ENCODE peak calls at places on chromosomes 13 and 19, in eight cellular contexts. H is MM.1S, K is HCT116, Q is Karpas-422, R is keratinocyte, O is IMR-90, L is PC-3, J is PC-9. X is an unnamed sample. For H3K4me1, the result is how much of the 10 kb centered on the place peaks cover.

GRCh38 chr13:84418041-84418440 is 535.8 kb upstream of the SLITRK1 start:
- DNase-seq in H (no peak), K (no peak), Q (no peak), R (no peak), O (no peak), L (no peak), J (no peak), X (no peak)

GRCh38 chr19:19258589-19259338 is 14.3 kb downstream of the TM6SF2 start:
- DNase-seq in H (no peak), K (no peak), Q (no peak), R (no peak), O (no peak), L (no peak), J (no peak), X (no peak)

GRCh38 chr13:26557393-26558073 is at the start of gene WASF3:
- DNase-seq in H (peak), K (peak), Q (no peak), R (no peak), O (peak), L (peak), J (peak), X (no peak)

GRCh38 chr13:35887028-35887666 is 244.0 kb downstream of the DCLK1 start:
- DNase-seq in H (no peak), K (no peak), Q (no peak), R (no peak), O (no peak), L (no peak), J (no peak), X (no peak)

GRCh38 chr13:33855371-33855895 is 37.5 kb downstream of the RFC3 start:
- DNase-seq in H (no peak), K (no peak), Q (peak), R (no peak), O (no peak), L (no peak), J (no peak), X (no peak)

GRCh38 chr19:53621885-53622710 is 9.7 kb upstream of the DPRX start:
- DNase-seq in H (no peak), K (no peak), Q (no peak), R (no peak), O (no peak), L (no peak), J (no peak), X (no peak)

GRCh38 chr13:33633701-33634525 is 184.0 kb upstream of the RFC3 start:
- DNase-seq in H (no peak), K (no peak), Q (no peak), R (peak), O (peak), L (peak), J (no peak), X (no peak)

GRCh38 chr19:6211632-6212402 is 68.0 kb downstream of the MLLT1 start:
- DNase-seq in H (no peak), K (no peak), Q (no peak), R (no peak), O (no peak), L (no peak), J (no peak), X (no peak)

GRCh38 chr19:30682576-30683536 is 310.7 kb downstream of the ZNF536 start:
- DNase-seq in H (peak), K (peak), Q (peak), R (no peak), O (peak), L (peak), J (peak), X (peak)

GRCh38 chr13:86757236-86757978 is 913.8 kb upstream of the SLITRK5 start:
- DNase-seq in H (peak), K (no peak), Q (no peak), R (no peak), O (no peak), L (peak), J (no peak), X (peak)

GRCh38 chr19:5627395-5627904 is 4.6 kb downstream of the SAFB start:
- DNase-seq in H (no peak), K (no peak), Q (peak), R (no peak), O (peak), L (no peak), J (no peak), X (no peak)

GRCh38 chr13:35163674-35164073 is 221.6 kb downstream of the NBEA start:
- DNase-seq in H (peak), K (no peak), Q (no peak), R (no peak), O (no peak), L (no peak), J (no peak), X (no peak)

GRCh38 chr19:38734426-38735256 is 9.6 kb downstream of the CAPN12 start:
- DNase-seq in H (peak), K (no peak), Q (peak), R (no peak), O (no peak), L (peak), J (peak), X (no peak)

GRCh38 chr13:101514695-101515275 is 62.3 kb downstream of the ITGBL1 start:
- DNase-seq in H (peak), K (peak), Q (peak), R (no peak), O (peak), L (peak), J (peak), X (peak)

GRCh38 chr19:36773223-36773579 is 594 bp upstream of the ZNF850 start:
- DNase-seq in H (no peak), K (no peak), Q (no peak), R (no peak), O (no peak), L (no peak), J (no peak), X (no peak)

GRCh38 chr13:22944378-22944777 is 236.4 kb upstream of the SGCG start:
- DNase-seq in H (no peak), K (no peak), Q (peak), R (no peak), O (no peak), L (peak), J (no peak), X (no peak)

GRCh38 chr13:101447852-101448251 is 4.6 kb upstream of the ITGBL1 start:
- DNase-seq in H (no peak), K (no peak), Q (no peak), R (no peak), O (peak), L (no peak), J (no peak), X (no peak)

GRCh38 chr13:37148501-37148900 is 43.0 kb upstream of the CSNK1A1L start:
- DNase-seq in H (no peak), K (no peak), Q (no peak), R (no peak), O (no peak), L (no peak), J (no peak), X (no peak)

GRCh38 chr19:35236638-35237400 is 8.3 kb upstream of the FAM187B start:
- DNase-seq in H (peak), K (no peak), Q (peak), R (no peak), O (no peak), L (peak), J (no peak), X (no peak)

GRCh38 chr13:102198418-102199322 is 203.2 kb downstream of the FGF14 start:
- DNase-seq in H (no peak), K (no peak), Q (no peak), R (no peak), O (peak), L (peak), J (no peak), X (no peak)

GRCh38 chr19:4292515-4292914 is 9.7 kb downstream of the TMIGD2 start:
- DNase-seq in H (no peak), K (no peak), Q (no peak), R (no peak), O (no peak), L (no peak), J (no peak), X (no peak)

GRCh38 chr19:35249848-35250711 is 1.3 kb downstream of the LSR start:
- DNase-seq in H (no peak), K (no peak), Q (no peak), R (no peak), O (no peak), L (no peak), J (no peak), X (no peak)

GRCh38 chr13:43354147-43354945 is 331.0 kb downstream of the DNAJC15 start:
- DNase-seq in H (no peak), K (no peak), Q (no peak), R (no peak), O (no peak), L (no peak), J (no peak), X (no peak)

GRCh38 chr19:46610413-46610775 is 9.3 kb downstream of the CALM3 start:
- DNase-seq in H (no peak), K (no peak), Q (no peak), R (no peak), O (no peak), L (no peak), J (no peak), X (no peak)

GRCh38 chr19:29044037-29044436 is 168.9 kb downstream of the UQCRFS1 start:
- DNase-seq in H (no peak), K (no peak), Q (no peak), R (no peak), O (no peak), L (no peak), J (no peak), X (no peak)

GRCh38 chr19:9757544-9758501 is 10.7 kb downstream of the ZNF846 start:
- DNase-seq in H (no peak), K (no peak), Q (no peak), R (no peak), O (no peak), L (no peak), J (no peak), X (no peak)

GRCh38 chr13:25095862-25096453 is at the start of gene PABPC3:
- DNase-seq in H (no peak), K (no peak), Q (no peak), R (no peak), O (no peak), L (no peak), J (no peak), X (no peak)

GRCh38 chr13:42395066-42395821 is 123.3 kb downstream of the AKAP11 start:
- DNase-seq in H (no peak), K (no peak), Q (no peak), R (no peak), O (no peak), L (no peak), J (no peak), X (peak)

GRCh38 chr19:44499962-44500949 is at the start of gene ZNF180:
- DNase-seq in H (peak), K (peak), Q (peak), R (peak), O (peak), L (peak), J (peak), X (peak)

GRCh38 chr19:1672038-1672768 is 19.8 kb upstream of the TCF3 start:
- DNase-seq in H (peak), K (no peak), Q (peak), R (no peak), O (peak), L (peak), J (peak), X (peak)
- H3K4me2 ChIP-seq in H (peak), K (peak), Q (peak), R (peak), O (peak), L (peak), J (peak), X (peak)

DNA sequence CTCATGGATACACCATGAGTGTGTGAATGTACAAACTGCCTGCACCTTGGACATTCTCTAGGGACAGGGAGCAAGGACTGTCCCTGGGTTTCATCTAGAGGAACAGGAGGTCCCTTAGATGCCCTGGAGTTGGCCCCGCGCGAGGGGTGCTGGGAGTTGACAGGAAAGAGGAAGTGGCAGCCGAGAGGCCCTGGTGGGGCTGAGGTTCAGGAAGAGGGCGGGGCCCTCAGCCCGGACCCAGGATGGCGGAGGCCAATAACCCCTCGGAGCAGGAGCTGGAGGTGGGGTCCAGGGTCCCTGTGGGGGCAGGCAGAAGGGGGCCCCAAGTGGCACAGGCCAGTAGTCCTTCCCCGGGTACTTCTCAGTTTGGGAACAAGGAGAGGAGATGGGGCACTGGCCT is 6.9 kb downstream of the PKN1 start:
- DNase-seq in H (peak), K (no peak), Q (peak), R (no peak), O (no peak), L (no peak), J (no peak), X (peak)
- H3K4me1 ChIP-seq in H (under half), K (under half), Q (under half), R (under half), O (under half), L (under half), J (under half), X (under half)

GRCh38 chr13:45206340-45206739 is 5.5 kb upstream of the KCTD4 start:
- DNase-seq in H (no peak), K (peak), Q (no peak), R (peak), O (peak), L (peak), J (no peak), X (no peak)
- H3K4me2 ChIP-seq in H (no peak), K (peak), Q (no peak), R (peak), O (peak), L (peak), J (peak), X (no peak)

DNA sequence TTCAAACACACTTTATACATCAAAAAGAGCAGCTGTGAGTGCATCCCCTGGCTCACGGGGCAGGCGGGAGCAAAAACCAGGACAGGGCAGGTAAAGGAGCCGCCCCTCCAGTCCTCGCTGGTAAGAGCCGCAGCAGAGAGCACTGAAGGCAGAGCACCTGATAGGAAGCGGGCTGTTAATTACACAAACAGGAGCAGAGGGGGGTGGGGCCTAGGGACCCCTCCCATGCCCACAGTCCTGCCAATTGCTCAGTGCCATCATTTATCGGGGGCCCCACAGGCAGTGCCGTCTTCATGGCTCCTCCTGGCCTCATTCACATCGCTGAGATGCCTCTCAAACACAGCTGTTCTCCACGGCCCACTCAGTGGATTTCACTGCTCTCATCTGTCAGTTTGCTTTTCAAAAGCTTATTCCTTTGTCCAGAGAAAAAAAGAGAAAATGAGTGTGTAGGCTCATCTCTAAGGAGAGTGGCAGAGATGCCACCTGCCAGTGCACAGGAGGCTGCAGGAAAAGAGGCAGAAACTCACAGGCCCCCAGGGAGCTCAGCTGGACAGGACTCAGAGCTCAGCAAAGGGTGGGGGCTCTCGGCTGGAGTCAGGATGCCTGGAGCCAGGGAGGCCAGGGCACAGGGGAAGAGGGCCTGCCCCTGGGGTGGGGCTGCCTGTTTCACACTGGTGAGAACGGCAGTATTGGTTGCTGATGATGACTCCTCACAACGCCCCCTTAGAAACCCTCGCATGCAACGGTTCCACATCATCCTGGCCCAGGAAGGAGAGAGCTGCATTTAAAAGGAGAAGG is 174.6 kb downstream of the COL4A1 start:
- DNase-seq in H (no peak), K (no peak), Q (no peak), R (no peak), O (peak), L (no peak), J (no peak), X (no peak)
- H3K4me1 ChIP-seq in H (under half), K (under half), Q (under half), R (under half), O (under half), L (under half), J (under half), X (under half)

GRCh38 chr19:33159893-33160292 is 28.0 kb downstream of the WDR88 start:
- DNase-seq in H (no peak), K (no peak), Q (no peak), R (no peak), O (no peak), L (no peak), J (no peak), X (no peak)

GRCh38 chr19:33161201-33161600 is 29.3 kb downstream of the WDR88 start:
- DNase-seq in H (no peak), K (no peak), Q (no peak), R (no peak), O (no peak), L (no peak), J (no peak), X (no peak)

GRCh38 chr19:33158365-33158764 is 26.5 kb downstream of the WDR88 start:
- DNase-seq in H (no peak), K (no peak), Q (no peak), R (no peak), O (no peak), L (no peak), J (no peak), X (no peak)

GRCh38 chr19:33157906-33158305 is 26.0 kb downstream of the WDR88 start:
- DNase-seq in H (no peak), K (no peak), Q (no peak), R (no peak), O (no peak), L (no peak), J (no peak), X (no peak)

DNA sequence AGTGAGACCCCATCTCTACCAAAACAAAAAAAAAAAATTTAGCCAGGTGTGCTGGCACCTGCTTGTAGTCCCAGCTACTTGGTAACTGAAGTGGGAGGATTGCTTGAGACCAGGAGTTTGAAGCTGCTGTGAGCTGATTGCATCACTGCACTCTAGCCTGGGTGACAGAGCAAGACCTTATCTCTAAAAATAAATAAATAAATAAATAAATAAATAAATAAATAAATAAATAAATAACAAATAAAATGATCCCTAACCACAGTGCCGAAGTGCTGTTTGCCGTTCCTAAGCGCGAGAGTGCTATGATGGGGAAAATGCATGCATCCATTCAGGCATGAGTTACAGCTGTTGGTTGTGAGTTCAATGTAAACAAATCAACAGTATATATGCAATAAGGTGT is 27.2 kb downstream of the WDR88 start:
- DNase-seq in H (no peak), K (no peak), Q (no peak), R (no peak), O (no peak), L (no peak), J (no peak), X (no peak)
- H3K4me2 ChIP-seq in H (no peak), K (no peak), Q (no peak), R (no peak), O (no peak), L (no peak), J (no peak), X (no peak)

DNA sequence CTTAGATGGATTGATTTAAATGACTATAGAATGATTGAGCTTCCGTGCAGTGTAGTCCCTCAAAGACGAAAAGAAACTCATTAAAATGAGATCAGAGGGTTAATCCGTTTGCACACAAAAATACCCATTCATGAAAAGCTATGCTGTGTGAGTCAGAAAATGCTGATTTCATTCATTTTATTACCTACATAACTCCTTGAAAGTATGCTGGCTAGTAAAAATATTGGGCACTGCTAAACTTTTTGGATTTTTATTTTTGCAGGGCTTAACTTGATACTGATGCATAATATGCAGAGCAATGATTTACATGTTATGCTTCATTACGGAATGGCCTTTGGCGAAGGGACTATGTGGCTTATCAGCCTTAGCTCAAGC is 54.2 kb downstream of the WDFY2 start:
- DNase-seq in H (no peak), K (no peak), Q (no peak), R (no peak), O (no peak), L (peak), J (no peak), X (no peak)
- H3K4me1 ChIP-seq in H (under half), K (under half), Q (under half), R (under half), O (under half), L (half or more), J (under half), X (under half)

GRCh38 chr13:51237887-51238286 is 15.7 kb downstream of the FAM124A start:
- DNase-seq in H (no peak), K (no peak), Q (no peak), R (no peak), O (no peak), L (no peak), J (no peak), X (no peak)

GRCh38 chr13:51234676-51235075 is 12.5 kb downstream of the FAM124A start:
- DNase-seq in H (no peak), K (no peak), Q (no peak), R (no peak), O (no peak), L (no peak), J (no peak), X (no peak)

GRCh38 chr13:51233117-51233826 is 11.1 kb downstream of the FAM124A start:
- DNase-seq in H (no peak), K (no peak), Q (no peak), R (no peak), O (no peak), L (no peak), J (no peak), X (no peak)

GRCh38 chr13:51235756-51236564 is 13.8 kb downstream of the FAM124A start:
- DNase-seq in H (no peak), K (no peak), Q (no peak), R (no peak), O (no peak), L (no peak), J (no peak), X (no peak)

DNA sequence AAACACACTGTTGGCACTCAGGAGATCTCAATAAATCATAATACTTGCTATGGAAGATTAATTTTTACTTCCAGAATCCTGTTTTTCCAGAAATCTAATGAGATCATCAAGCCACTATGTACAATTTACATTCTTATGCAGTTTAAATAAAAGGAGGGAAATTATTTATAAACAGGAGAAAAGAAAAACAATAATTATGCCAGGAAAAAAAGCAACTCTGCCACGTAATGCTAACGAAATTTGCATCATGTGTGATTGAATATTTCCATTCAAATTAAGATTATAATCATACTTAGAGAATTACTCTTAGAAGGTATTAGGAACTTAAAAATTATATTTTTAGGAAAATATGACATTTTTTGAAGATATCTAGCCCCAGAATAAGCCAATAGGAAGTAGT is 13.0 kb downstream of the FAM124A start:
- DNase-seq in H (no peak), K (no peak), Q (no peak), R (no peak), O (no peak), L (no peak), J (no peak), X (no peak)
- H3K4me2 ChIP-seq in H (no peak), K (no peak), Q (no peak), R (no peak), O (no peak), L (no peak), J (no peak), X (no peak)

GRCh38 chr13:97257800-97258799 is 36.0 kb downstream of the MBNL2 start:
- DNase-seq in H (peak), K (peak), Q (no peak), R (no peak), O (peak), L (peak), J (peak), X (no peak)
- H3K4me1 ChIP-seq in H (under half), K (half or more), Q (under half), R (half or more), O (half or more), L (half or more), J (half or more), X (under half)

X was measured in DND-41.